ENCODE peak calls at places on chromosomes 12 and 14, in five cellular contexts. I, Y, N, Z and C are unnamed samples.

GRCh38 chr12:54126696-54127537 is 61.9 kb downstream of the SMUG1 start:
- DNase-seq in I (no peak), Y (no peak), N (no peak), Z (no peak), C (no peak)

GRCh38 chr14:65336191-65336591 is 76.3 kb upstream of the FUT8 start:
- DNase-seq in I (no peak), Y (no peak), N (no peak), Z (no peak), C (no peak)

GRCh38 chr14:69315302-69315701 is 55.3 kb downstream of the GALNT16 start:
- DNase-seq in I (peak; percentile 27), Y (no peak), N (no peak), Z (no peak), C (no peak)

GRCh38 chr14:100440207-100440631 is 117.1 kb downstream of the SLC25A47 start:
- DNase-seq in I (peak; percentile 81), Y (peak; percentile 73), N (no peak), Z (no peak), C (peak; percentile 50)

GRCh38 chr12:79329933-79330332 is 360.8 kb downstream of the PAWR start:
- DNase-seq in I (no peak), Y (no peak), N (no peak), Z (no peak), C (peak; percentile 30)

GRCh38 chr14:75334191-75335051 is 55.8 kb downstream of the FOS start:
- DNase-seq in I (no peak), Y (no peak), N (peak; percentile 28), Z (no peak), C (no peak)

GRCh38 chr12:78260976-78261375 is 430.3 kb downstream of the NAV3 start:
- DNase-seq in I (no peak), Y (no peak), N (no peak), Z (no peak), C (no peak)

GRCh38 chr12:127340381-127340780 is 926.6 kb upstream of the TMEM132C start:
- DNase-seq in I (no peak), Y (no peak), N (no peak), Z (no peak), C (no peak)

GRCh38 chr14:104361101-104361591 is 218.4 kb upstream of the C14orf180 start:
- DNase-seq in I (no peak), Y (no peak), N (no peak), Z (no peak), C (no peak)

GRCh38 chr14:95875831-95876768 is 532 bp upstream of the TUNAR start:
- DNase-seq in I (no peak), Y (no peak), N (no peak), Z (no peak), C (no peak)

GRCh38 chr14:71183856-71184255 is 276.6 kb downstream of the PCNX1 start:
- DNase-seq in I (no peak), Y (no peak), N (no peak), Z (no peak), C (no peak)

GRCh38 chr12:132449565-132450390 is 40.2 kb upstream of the FBRSL1 start:
- DNase-seq in I (no peak), Y (no peak), N (peak; percentile 77), Z (no peak), C (no peak)

GRCh38 chr14:99422220-99423010 is 58.2 kb downstream of the SETD3 start:
- DNase-seq in I (no peak), Y (peak; percentile 23), N (no peak), Z (no peak), C (no peak)

GRCh38 chr14:33475623-33476022 is 475.3 kb downstream of the EGLN3 start:
- DNase-seq in I (peak; percentile 27), Y (peak; percentile 58), N (no peak), Z (no peak), C (peak; percentile 88)

GRCh38 chr14:51604078-51604477 is 47.6 kb upstream of the FRMD6 start:
- DNase-seq in I (no peak), Y (no peak), N (no peak), Z (no peak), C (no peak)

GRCh38 chr12:4266990-4267389 is 6.6 kb upstream of the CCND2 start:
- DNase-seq in I (no peak), Y (no peak), N (no peak), Z (no peak), C (no peak)

GRCh38 chr12:60210756-60211155 is 614.9 kb downstream of the SLC16A7 start:
- DNase-seq in I (no peak), Y (no peak), N (no peak), Z (no peak), C (no peak)

GRCh38 chr12:93468008-93468371 is 676 bp downstream of the MRPL42 start:
- DNase-seq in I (no peak), Y (no peak), N (no peak), Z (no peak), C (no peak)

GRCh38 chr14:25026476-25027137 is 23.3 kb downstream of the STXBP6 start:
- DNase-seq in I (no peak), Y (no peak), N (peak; percentile 15), Z (no peak), C (no peak)

GRCh38 chr12:122917508-122918227 is 21.7 kb upstream of the VPS37B start:
- DNase-seq in I (peak; percentile 60), Y (peak; percentile 86), N (no peak), Z (no peak), C (no peak)

GRCh38 chr14:80678436-80678835 is 263.1 kb downstream of the CEP128 start:
- DNase-seq in I (no peak), Y (no peak), N (no peak), Z (no peak), C (no peak)

GRCh38 chr12:1803736-1804135 is 16.6 kb upstream of the LRTM2 start:
- DNase-seq in I (no peak), Y (no peak), N (no peak), Z (no peak), C (no peak)

GRCh38 chr12:11695321-11695720 is 45.8 kb downstream of the ETV6 start:
- DNase-seq in I (no peak), Y (no peak), N (no peak), Z (no peak), C (no peak)

GRCh38 chr14:35534884-35535793 is 1.2 kb downstream of the INSM2 start:
- DNase-seq in I (peak; percentile 53), Y (peak; percentile 61), N (no peak), Z (no peak), C (peak; percentile 69)

GRCh38 chr14:92880351-92880750 is 42.6 kb upstream of the CHGA start:
- DNase-seq in I (no peak), Y (no peak), N (no peak), Z (no peak), C (no peak)

GRCh38 chr12:124278389-124279101 is 16.3 kb upstream of the RFLNA start:
- DNase-seq in I (no peak), Y (peak; percentile 91), N (no peak), Z (no peak), C (no peak)

GRCh38 chr12:124283326-124283725 is 11.6 kb upstream of the RFLNA start:
- DNase-seq in I (no peak), Y (no peak), N (no peak), Z (no peak), C (peak; percentile 85)

GRCh38 chr12:124279315-124279714 is 15.6 kb upstream of the RFLNA start:
- DNase-seq in I (no peak), Y (no peak), N (no peak), Z (no peak), C (no peak)

GRCh38 chr12:124279846-124280360 is 15.0 kb upstream of the RFLNA start:
- DNase-seq in I (no peak), Y (no peak), N (no peak), Z (no peak), C (peak; percentile 18)

DNA sequence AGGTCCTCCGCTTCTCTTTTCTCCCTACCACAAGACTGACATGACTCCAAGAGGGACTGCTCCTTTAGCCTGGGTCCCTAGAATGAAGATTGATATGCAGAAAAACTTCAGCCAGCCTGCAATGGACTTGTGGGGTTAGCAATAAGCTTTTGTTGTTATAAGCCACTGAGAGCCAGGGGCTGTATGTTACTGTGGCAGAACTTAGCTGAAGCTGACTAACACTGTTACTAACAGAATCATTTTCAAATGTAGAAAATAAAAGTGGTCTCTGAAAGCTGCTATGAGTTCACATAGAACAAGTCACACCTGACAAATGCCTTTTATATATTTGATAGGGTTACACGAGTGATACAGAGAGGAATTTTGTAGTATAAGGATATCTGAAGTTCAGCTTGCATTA is 13.6 kb upstream of the RFLNA start:
- DNase-seq in I (no peak), Y (no peak), N (no peak), Z (no peak), C (no peak)
- TF ChIP-seq CTCF in I (no peak), Y (no peak), N (no peak), Z (no peak), C (no peak)

GRCh38 chr14:58151701-58152568 is at the start of gene ARMH4:
- DNase-seq in I (peak; percentile 73), Y (peak; percentile 63), N (no peak), Z (peak; percentile 57), C (peak; percentile 81)
- TF ChIP-seq MAX in I (no peak), Y (no peak), N (no peak), Z (no peak), C (no peak)

DNA sequence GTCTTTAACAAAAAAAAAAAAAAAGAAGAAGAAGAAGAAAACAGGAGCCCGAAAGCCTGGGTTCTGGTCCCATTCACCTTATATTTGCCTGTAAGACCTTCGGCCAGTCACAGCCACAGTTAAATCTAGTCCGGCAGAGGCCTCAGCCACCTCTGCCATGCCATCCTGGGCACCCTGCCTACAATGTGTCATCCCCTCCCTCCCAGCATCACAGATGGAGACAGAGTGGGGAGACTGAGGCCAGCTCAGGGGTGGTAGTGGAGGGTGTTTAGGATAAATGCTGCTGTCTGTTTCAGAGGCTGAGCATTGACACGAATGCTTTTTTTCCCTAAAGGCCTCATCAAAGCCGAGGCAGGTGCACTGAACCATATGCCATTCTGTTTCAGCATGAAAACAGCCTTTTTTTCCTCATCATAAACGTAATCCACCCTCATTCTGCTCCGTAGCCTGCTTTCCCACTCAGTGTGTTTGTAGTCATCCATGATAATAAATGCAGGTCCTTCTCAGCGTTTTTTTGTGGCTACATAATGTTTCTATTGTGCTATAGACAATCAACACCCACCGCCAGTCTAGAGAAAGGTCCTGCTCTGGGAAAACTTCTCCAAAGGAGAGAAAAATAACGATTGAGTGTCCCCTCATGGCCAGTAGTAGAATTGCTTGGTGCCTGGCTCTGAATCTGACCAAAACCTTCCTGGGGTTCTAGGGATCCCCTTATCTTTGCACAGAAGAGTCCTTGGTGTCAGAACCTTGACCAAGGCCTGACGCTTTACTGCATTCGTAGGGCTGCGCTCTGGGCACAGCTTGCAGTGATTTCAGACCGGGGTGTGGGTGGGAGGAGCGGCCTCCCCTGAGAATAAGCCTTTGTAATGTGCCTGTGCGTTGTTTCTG is 41.1 kb upstream of the TSPAN9 start:
- DNase-seq in I (no peak), Y (no peak), N (no peak), Z (no peak), C (peak; percentile 30)
- TF ChIP-seq CTCF in I (no peak), Y (peak; percentile 18), N (peak; percentile 20), Z (peak; percentile 39), C (peak; percentile 58)

DNA sequence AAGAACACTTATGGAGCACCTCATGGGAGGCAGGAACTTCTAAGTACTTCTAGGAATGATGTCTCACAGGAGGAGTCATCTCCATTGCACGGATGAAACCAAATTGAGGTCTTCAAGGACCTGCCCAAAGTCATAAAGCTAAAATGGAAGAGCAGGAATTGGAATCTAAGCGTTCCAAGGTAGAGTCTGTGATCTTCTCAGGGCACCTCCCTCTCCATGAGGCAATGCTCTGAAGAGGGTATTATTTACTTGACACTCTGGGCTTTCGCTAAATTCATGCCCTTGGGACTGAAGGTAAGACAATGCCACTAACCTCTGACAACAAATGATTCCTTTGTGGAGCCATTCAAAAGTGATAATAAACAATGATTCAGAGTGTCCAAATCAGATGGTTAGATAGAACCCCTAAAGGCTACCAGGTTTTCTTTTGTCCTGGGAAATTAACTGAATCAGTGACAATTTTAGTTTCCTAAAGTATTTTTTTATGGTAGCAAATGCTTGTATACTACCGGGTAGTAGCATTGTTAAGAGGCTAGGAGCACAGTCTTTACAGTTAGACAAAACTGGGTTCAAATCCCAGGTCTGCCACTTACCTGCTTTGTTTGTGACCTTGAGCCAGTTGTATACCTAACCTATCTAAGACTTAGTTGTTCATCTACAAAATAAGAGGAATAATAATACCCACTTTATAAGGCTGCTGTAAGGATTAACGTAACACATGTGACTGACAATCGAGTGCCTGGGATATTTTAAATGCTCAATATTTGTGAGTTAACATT is 12.3 kb downstream of the HMGA2 start:
- DNase-seq in I (no peak), Y (peak; percentile 64), N (no peak), Z (peak; percentile 68), C (no peak)
- TF ChIP-seq MAX in I (no peak), Y (no peak), N (no peak), Z (no peak), C (no peak)